ENCODE peak calls at places on chromosomes 3 and 15, in five cellular contexts. O is nephron progenitor cell, Z is GM20000, X is astrocyte of the spinal cord, F is mesothelial cell of epicardium. K is an unnamed sample.

GRCh38 chr3:124076231-124076630 is 84.3 kb upstream of the ROPN1 start:
- DNase-seq in O (no peak), Z (no peak), X (no peak), F (no peak), K (no peak)

GRCh38 chr3:125186800-125187598 is 25.5 kb downstream of the SLC12A8 start:
- DNase-seq in O (peak; percentile 10), Z (no peak), X (no peak), F (no peak), K (peak; percentile 68)

GRCh38 chr3:41467481-41467880 is 268.2 kb downstream of the CTNNB1 start:
- DNase-seq in O (no peak), Z (no peak), X (no peak), F (no peak), K (no peak)

GRCh38 chr15:45377630-45378148 is 655 bp downstream of the GATM start:
- DNase-seq in O (peak; percentile 34), Z (peak; percentile 23), X (no peak), F (peak; percentile 42), K (peak; percentile 66)

GRCh38 chr3:127938800-127939199 is 23.8 kb downstream of the KBTBD12 start:
- DNase-seq in O (no peak), Z (no peak), X (no peak), F (no peak), K (no peak)

GRCh38 chr3:81485444-81485865 is 276.0 kb downstream of the GBE1 start:
- DNase-seq in O (no peak), Z (peak; percentile 26), X (peak; percentile 83), F (no peak), K (no peak)

GRCh38 chr3:25854635-25855034 is 64.7 kb downstream of the OXSM start:
- DNase-seq in O (no peak), Z (no peak), X (peak; percentile 46), F (no peak), K (no peak)

GRCh38 chr15:94263341-94264273 is 32.2 kb downstream of the MCTP2 start:
- DNase-seq in O (no peak), Z (no peak), X (peak; percentile 14), F (no peak), K (no peak)

GRCh38 chr3:114093596-114093995 is 37.1 kb downstream of the QTRT2 start:
- DNase-seq in O (no peak), Z (no peak), X (peak; percentile 80), F (peak; percentile 49), K (no peak)

GRCh38 chr15:38853608-38854007 is 289.0 kb upstream of the RASGRP1 start:
- DNase-seq in O (peak; percentile 36), Z (peak; percentile 24), X (no peak), F (no peak), K (peak; percentile 45)

GRCh38 chr15:73414876-73415275 is 28.1 kb upstream of the REC114 start:
- DNase-seq in O (no peak), Z (no peak), X (no peak), F (no peak), K (no peak)

GRCh38 chr3:56673781-56674457 is 9.1 kb downstream of the TASOR start:
- DNase-seq in O (no peak), Z (no peak), X (no peak), F (no peak), K (no peak)

GRCh38 chr3:26921054-26921453 is 298.5 kb downstream of the LRRC3B start:
- DNase-seq in O (no peak), Z (no peak), X (no peak), F (no peak), K (no peak)

GRCh38 chr3:177693596-177693995 is 496.3 kb upstream of the TBL1XR1 start:
- DNase-seq in O (no peak), Z (no peak), X (no peak), F (no peak), K (no peak)

GRCh38 chr3:126078866-126079265 is 5.1 kb downstream of the SLC41A3 start:
- DNase-seq in O (no peak), Z (no peak), X (no peak), F (no peak), K (no peak)

GRCh38 chr15:99143655-99144610 is 39.1 kb downstream of the SYNM start:
- DNase-seq in O (no peak), Z (no peak), X (peak; percentile 31), F (no peak), K (no peak)

GRCh38 chr3:76324101-76324500 is 538.8 kb upstream of the ZNF717 start:
- DNase-seq in O (no peak), Z (no peak), X (peak; percentile 17), F (no peak), K (no peak)

GRCh38 chr15:84598993-84599392 is 1.8 kb upstream of the ZSCAN2 start:
- DNase-seq in O (peak; percentile 42), Z (peak; percentile 50), X (peak; percentile 56), F (no peak), K (peak; percentile 68)

GRCh38 chr3:139934557-139935070 is 371 bp upstream of the CLSTN2 start:
- DNase-seq in O (peak; percentile 74), Z (no peak), X (peak; percentile 15), F (peak; percentile 43), K (peak; percentile 85)

GRCh38 chr15:61598655-61599054 is 369.6 kb upstream of the RORA start:
- DNase-seq in O (no peak), Z (no peak), X (no peak), F (no peak), K (peak; percentile 13)

GRCh38 chr15:43516801-43517353 is 531 bp upstream of the MAP1A start:
- DNase-seq in O (no peak), Z (no peak), X (peak; percentile 63), F (no peak), K (peak; percentile 51)

GRCh38 chr3:146626384-146627122 is 21.4 kb upstream of the PLSCR5 start:
- DNase-seq in O (no peak), Z (no peak), X (no peak), F (no peak), K (no peak)

GRCh38 chr3:46705751-46706572 is 4.8 kb downstream of the TMIE start:
- DNase-seq in O (no peak), Z (no peak), X (peak; percentile 43), F (no peak), K (peak; percentile 19)

GRCh38 chr3:188153498-188153948 is 434 bp upstream of the LPP start:
- DNase-seq in O (peak; percentile 80), Z (no peak), X (peak; percentile 96), F (no peak), K (peak; percentile 67)

GRCh38 chr15:36465304-36465703 is 114.1 kb upstream of the CDIN1 start:
- DNase-seq in O (no peak), Z (no peak), X (no peak), F (no peak), K (no peak)

GRCh38 chr15:71812966-71813722 is 2.8 kb downstream of the NR2E3 start:
- DNase-seq in O (no peak), Z (no peak), X (no peak), F (no peak), K (no peak)

GRCh38 chr3:186605561-186606545 is 7.0 kb upstream of the AHSG start:
- DNase-seq in O (no peak), Z (no peak), X (no peak), F (no peak), K (no peak)

GRCh38 chr3:186612721-186613636 is at the start of gene AHSG:
- DNase-seq in O (no peak), Z (no peak), X (no peak), F (no peak), K (no peak)

GRCh38 chr3:186608624-186609215 is 4.1 kb upstream of the AHSG start:
- DNase-seq in O (no peak), Z (no peak), X (no peak), F (no peak), K (no peak)

GRCh38 chr3:186612065-186612464 is 795 bp upstream of the AHSG start:
- DNase-seq in O (no peak), Z (no peak), X (no peak), F (no peak), K (no peak)

GRCh38 chr3:186609247-186609868 is 3.5 kb upstream of the AHSG start:
- DNase-seq in O (no peak), Z (peak; percentile 33), X (no peak), F (no peak), K (no peak)
- TF ChIP-seq CTCF in O (no peak), Z (peak; percentile 6), X (no peak), F (no peak), K (no peak)

GRCh38 chr15:42155546-42156265 is 730 bp downstream of the PLA2G4F start:
- DNase-seq in O (no peak), Z (no peak), X (no peak), F (no peak), K (no peak)

GRCh38 chr15:42154576-42155355 is 1.7 kb downstream of the PLA2G4F start:
- DNase-seq in O (peak; percentile 48), Z (no peak), X (no peak), F (no peak), K (no peak)

GRCh38 chr15:42157381-42157780 is 945 bp upstream of the PLA2G4F start:
- DNase-seq in O (no peak), Z (no peak), X (no peak), F (no peak), K (no peak)

GRCh38 chr15:42157981-42158765 is 1.7 kb upstream of the PLA2G4F start:
- DNase-seq in O (no peak), Z (no peak), X (peak; percentile 74), F (no peak), K (no peak)

DNA sequence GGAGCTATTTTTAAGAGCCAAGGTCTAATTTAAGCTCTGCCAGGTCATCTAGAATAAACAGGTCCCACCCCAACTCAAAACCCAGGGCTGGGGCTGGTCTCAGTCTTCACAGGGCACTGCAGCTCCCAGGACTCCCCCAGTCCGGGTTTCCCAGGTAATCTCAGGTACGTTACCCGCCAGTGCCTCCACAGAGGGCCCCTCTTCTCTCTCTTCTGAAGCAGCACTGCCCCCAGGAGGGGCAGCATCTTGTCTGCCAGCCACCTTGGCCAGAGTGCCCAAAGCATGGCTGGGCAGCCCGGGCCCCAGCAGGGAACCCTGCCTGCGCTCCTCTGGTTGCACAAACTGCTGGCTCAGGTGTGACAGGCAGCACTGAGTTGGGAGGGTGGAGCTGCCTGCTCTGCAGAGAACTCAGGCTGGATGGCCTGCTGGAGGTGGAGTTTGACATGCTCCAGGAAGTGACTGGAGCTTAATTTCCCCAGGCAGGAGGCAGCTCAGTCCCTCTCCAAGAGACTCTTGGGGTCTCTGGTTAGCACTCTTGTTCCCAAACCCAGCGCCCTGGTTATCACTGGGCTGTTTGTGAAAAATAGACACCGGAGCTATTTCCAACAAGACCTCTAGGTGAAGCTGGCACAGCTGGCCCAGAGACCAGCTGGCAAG is at the start of gene PLA2G4F:
- DNase-seq in O (no peak), Z (no peak), X (no peak), F (no peak), K (no peak)
- TF ChIP-seq CTCF in O (no peak), Z (no peak), X (no peak), F (no peak), K (no peak)

GRCh38 chr3:169510378-169510777 is 153.1 kb downstream of the MECOM start:
- DNase-seq in O (no peak), Z (no peak), X (no peak), F (no peak), K (no peak)
- TF ChIP-seq CTCF in O (no peak), Z (no peak), X (no peak), F (no peak), K (no peak)

DNA sequence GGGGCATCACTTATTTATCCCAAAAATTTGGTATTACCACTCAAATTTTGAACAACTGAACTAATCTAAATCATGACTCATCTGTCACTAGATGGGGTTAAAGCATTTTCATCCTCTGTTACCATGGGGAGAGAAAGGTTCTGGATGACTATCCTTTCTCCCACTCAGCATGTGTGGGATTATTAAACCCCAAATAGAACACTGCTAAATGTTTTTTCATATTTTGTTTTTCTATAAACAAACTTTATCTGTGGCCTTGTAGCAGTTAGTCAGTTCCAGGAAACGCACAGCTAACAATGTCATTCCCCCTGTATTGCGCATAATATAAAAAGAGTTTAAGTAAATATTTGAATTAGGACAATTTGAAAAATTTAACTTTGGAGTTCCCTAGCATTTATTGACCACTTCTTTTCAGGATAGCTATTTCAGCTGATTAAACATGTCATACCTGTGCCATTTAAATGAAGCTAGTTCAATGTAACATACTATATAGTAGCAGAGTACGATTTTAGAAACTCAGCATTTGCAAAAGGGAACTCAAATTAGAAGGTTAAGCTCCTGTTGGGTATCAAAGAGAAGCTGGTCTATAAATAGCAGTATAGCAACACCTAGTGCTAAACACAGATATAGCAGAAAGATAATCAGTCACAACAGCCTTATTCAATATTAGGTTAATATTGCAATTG is 9.2 kb upstream of the TMEM212 start:
- DNase-seq in O (no peak), Z (peak; percentile 36), X (peak; percentile 56), F (no peak), K (no peak)
- TF ChIP-seq CTCF in O (peak; percentile 35), Z (peak; percentile 23), X (peak; percentile 50), F (no peak), K (no peak)

K was measured in glutamatergic neuron.